ENCODE peak calls at places on chromosomes 16 and 17, in ten cellular contexts. P, Q, U, I, Z, J, N, C, O and E are unnamed samples.

GRCh38 chr16:58963479-58963878 is 229.4 kb upstream of the GOT2 start:
- DNase-seq in P (no peak), Q (no peak), U (no peak), I (no peak), Z (no peak), J (no peak), N (no peak), C (no peak), O (no peak), E (no peak)

GRCh38 chr17:82648761-82649474 is 674 bp upstream of the WDR45B start:
- DNase-seq in P (no peak), Q (no peak), U (no peak), I (peak; percentile 67), Z (no peak), J (no peak), N (peak; percentile 57), C (peak; percentile 44), O (peak; percentile 52), E (no peak)

GRCh38 chr17:29918922-29919856 is 10.8 kb downstream of the SSH2 start:
- DNase-seq in P (no peak), Q (no peak), U (peak; percentile 54), I (peak; percentile 59), Z (no peak), J (no peak), N (no peak), C (no peak), O (no peak), E (no peak)

GRCh38 chr17:12734852-12735430 is 54.4 kb upstream of the ARHGAP44 start:
- DNase-seq in P (peak; percentile 35), Q (no peak), U (no peak), I (no peak), Z (no peak), J (no peak), N (no peak), C (no peak), O (peak; percentile 90), E (no peak)

GRCh38 chr16:68426355-68426652 is 22.0 kb downstream of the SMPD3 start:
- DNase-seq in P (no peak), Q (no peak), U (no peak), I (no peak), Z (no peak), J (no peak), N (no peak), C (no peak), O (no peak), E (no peak)

GRCh38 chr17:47423406-47424295 is 99.9 kb downstream of the EFCAB13 start:
- DNase-seq in P (peak; percentile 56), Q (no peak), U (peak; percentile 23), I (peak; percentile 20), Z (peak; percentile 75), J (peak; percentile 41), N (peak; percentile 55), C (no peak), O (peak; percentile 15), E (no peak)

GRCh38 chr17:31297090-31297489 is at the start of gene OMG:
- DNase-seq in P (no peak), Q (no peak), U (no peak), I (no peak), Z (no peak), J (no peak), N (no peak), C (peak; percentile 78), O (peak; percentile 0), E (peak; percentile 21)

GRCh38 chr17:47275245-47275984 is 21.8 kb downstream of the ITGB3 start:
- DNase-seq in P (peak; percentile 88), Q (no peak), U (peak; percentile 96), I (peak; percentile 58), Z (peak; percentile 93), J (no peak), N (peak; percentile 75), C (no peak), O (peak; percentile 93), E (no peak)

GRCh38 chr17:63665527-63666214 is 34.3 kb downstream of the LIMD2 start:
- DNase-seq in P (no peak), Q (no peak), U (no peak), I (no peak), Z (no peak), J (no peak), N (no peak), C (no peak), O (no peak), E (peak; percentile 15)

GRCh38 chr16:4936181-4936990 is 562 bp downstream of the PPL start:
- DNase-seq in P (peak; percentile 88), Q (no peak), U (peak; percentile 40), I (peak; percentile 49), Z (no peak), J (no peak), N (peak; percentile 53), C (no peak), O (peak; percentile 57), E (no peak)

GRCh38 chr17:19369846-19370492 is 7.4 kb upstream of the B9D1 start:
- DNase-seq in P (no peak), Q (no peak), U (no peak), I (no peak), Z (peak; percentile 82), J (no peak), N (peak; percentile 59), C (no peak), O (no peak), E (no peak)

GRCh38 chr16:87235810-87236515 is 81.2 kb downstream of the C16orf95 start:
- DNase-seq in P (no peak), Q (no peak), U (no peak), I (no peak), Z (no peak), J (no peak), N (no peak), C (no peak), O (no peak), E (no peak)

GRCh38 chr16:87236516-87237115 is 80.6 kb downstream of the C16orf95 start:
- DNase-seq in P (no peak), Q (no peak), U (no peak), I (no peak), Z (no peak), J (no peak), N (no peak), C (no peak), O (no peak), E (no peak)

GRCh38 chr16:87240211-87241134 is 76.7 kb downstream of the C16orf95 start:
- DNase-seq in P (no peak), Q (no peak), U (peak; percentile 24), I (peak; percentile 84), Z (no peak), J (no peak), N (peak; percentile 29), C (no peak), O (no peak), E (no peak)

GRCh38 chr16:87241135-87241771 is 75.9 kb downstream of the C16orf95 start:
- DNase-seq in P (no peak), Q (no peak), U (no peak), I (no peak), Z (no peak), J (no peak), N (peak; percentile 50), C (no peak), O (no peak), E (no peak)

GRCh38 chr16:87238371-87238715 is 78.8 kb downstream of the C16orf95 start:
- DNase-seq in P (no peak), Q (no peak), U (no peak), I (no peak), Z (no peak), J (no peak), N (no peak), C (no peak), O (no peak), E (no peak)
- H3K27ac ChIP-seq in P (no peak overlapping the region), Q (no peak overlapping the region), U (no peak overlapping the region), I (peak overlapping the region; percentile 29), Z (no peak overlapping the region), J (no peak overlapping the region), N (no peak overlapping the region), C (no peak overlapping the region), O (no peak overlapping the region), E (no peak overlapping the region)

GRCh38 chr16:10405386-10405939 is 19.6 kb downstream of the ATF7IP2 start:
- DNase-seq in P (no peak), Q (no peak), U (no peak), I (no peak), Z (no peak), J (no peak), N (no peak), C (no peak), O (no peak), E (no peak)
- H3K27ac ChIP-seq in P (no peak overlapping the region), Q (no peak overlapping the region), U (no peak overlapping the region), I (no peak overlapping the region), Z (no peak overlapping the region), J (no peak overlapping the region), N (no peak overlapping the region), C (no peak overlapping the region), O (no peak overlapping the region), E (no peak overlapping the region)

GRCh38 chr16:87201777-87202176 is 115.4 kb downstream of the C16orf95 start:
- DNase-seq in P (no peak), Q (no peak), U (no peak), I (no peak), Z (no peak), J (no peak), N (no peak), C (no peak), O (no peak), E (no peak)

GRCh38 chr16:87201052-87201451 is 116.1 kb downstream of the C16orf95 start:
- DNase-seq in P (peak; percentile 56), Q (no peak), U (peak; percentile 89), I (peak; percentile 77), Z (no peak), J (no peak), N (no peak), C (no peak), O (no peak), E (no peak)

GRCh38 chr16:87203060-87203656 is 114.0 kb downstream of the C16orf95 start:
- DNase-seq in P (peak; percentile 77), Q (no peak), U (peak; percentile 24), I (peak; percentile 64), Z (no peak), J (peak; percentile 91), N (peak; percentile 67), C (peak; percentile 52), O (peak; percentile 81), E (no peak)

GRCh38 chr16:87200637-87201036 is 116.6 kb downstream of the C16orf95 start:
- DNase-seq in P (no peak), Q (no peak), U (no peak), I (no peak), Z (no peak), J (no peak), N (no peak), C (no peak), O (no peak), E (no peak)

DNA sequence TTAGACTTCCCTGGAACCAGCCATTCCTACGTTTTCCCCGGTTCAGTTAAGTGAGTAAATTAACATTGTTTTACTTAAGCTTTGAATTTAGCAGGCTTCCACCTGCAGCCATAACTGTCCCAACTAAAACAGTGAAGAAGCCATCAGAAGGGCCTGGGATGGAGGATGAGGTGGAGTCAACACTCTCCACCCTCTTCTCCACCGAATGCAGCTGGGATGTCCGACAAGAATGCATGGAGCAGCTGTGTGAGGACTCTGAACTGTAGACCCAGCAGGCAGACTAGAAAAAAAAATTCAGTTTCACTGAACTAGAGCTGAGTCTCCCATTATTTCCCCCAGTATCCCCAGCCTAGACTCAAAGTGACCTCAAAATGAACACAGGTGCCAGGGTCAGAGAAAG is 114.8 kb downstream of the C16orf95 start:
- DNase-seq in P (no peak), Q (no peak), U (no peak), I (no peak), Z (no peak), J (no peak), N (no peak), C (no peak), O (no peak), E (no peak)
- H3K27ac ChIP-seq in P (no peak overlapping the region), Q (no peak overlapping the region), U (no peak overlapping the region), I (no peak overlapping the region), Z (no peak overlapping the region), J (peak overlapping the region; percentile 69), N (no peak overlapping the region), C (no peak overlapping the region), O (no peak overlapping the region), E (no peak overlapping the region)

GRCh38 chr17:67479119-67479517 is 102.0 kb downstream of the PITPNC1 start:
- DNase-seq in P (no peak), Q (no peak), U (no peak), I (no peak), Z (no peak), J (no peak), N (no peak), C (no peak), O (no peak), E (no peak)
- H3K27ac ChIP-seq in P (no peak overlapping the region), Q (peak overlapping the region; percentile 66), U (no peak overlapping the region), I (no peak overlapping the region), Z (no peak overlapping the region), J (no peak overlapping the region), N (no peak overlapping the region), C (peak overlapping the region; percentile 91), O (no peak overlapping the region), E (peak overlapping the region; percentile 59)